ENCODE peak calls at places on chromosome 6, in ten cellular contexts. H is cardiac muscle cell, Z is activated B cell treated with CpG ODN at 0.5 μM for 24 hours, Q is RWPE1, X is Calu3, J is GM10248, Y is hepatocyte, K is brain microvascular endothelial cell, P is cardiac fibroblast, G is omental fat pad. A is an unnamed sample.

GRCh38 chr6:110876170-110876773 is 1.7 kb downstream of the AMD1 start:
- DNase-seq in J (peak), G (peak), Q (peak), H (peak), K (peak), Y (peak), P (peak), Z (peak), X (peak), A (peak)

GRCh38 chr6:49284134-49284533 is 178.9 kb downstream of the MMUT start:
- DNase-seq in X (no peak), J (no peak), K (no peak), Z (no peak), G (no peak), H (no peak), P (no peak), Y (no peak), Q (no peak), A (no peak)

GRCh38 chr6:10194816-10195639 is 219.8 kb downstream of the TFAP2A start:
- DNase-seq in Z (no peak), G (no peak), J (no peak), Y (no peak), H (no peak), K (no peak), P (no peak), Q (peak), X (no peak), A (no peak)

GRCh38 chr6:19663479-19663878 is 173.7 kb upstream of the ID4 start:
- DNase-seq in G (no peak), H (no peak), X (no peak), Q (no peak), K (no peak), J (no peak), P (no peak), Y (no peak), Z (no peak), A (no peak)

GRCh38 chr6:26275663-26276062 is 89.3 kb upstream of the BTN3A2 start:
- DNase-seq in Z (no peak), Q (no peak), P (no peak), J (no peak), Y (no peak), H (no peak), G (no peak), X (no peak), K (no peak), A (no peak)

GRCh38 chr6:5745081-5745480 is 261.6 kb downstream of the NRN1 start:
- DNase-seq in G (no peak), Z (no peak), Q (no peak), J (no peak), X (no peak), H (no peak), P (no peak), K (no peak), Y (no peak), A (no peak)

GRCh38 chr6:73180718-73181619 is 44.3 kb downstream of the KHDC1L start:
- DNase-seq in X (peak), Z (no peak), Y (peak), K (peak), J (peak), G (no peak), P (peak), Q (peak), H (peak), A (no peak)

GRCh38 chr6:134287863-134288537 is 29.9 kb downstream of the SGK1 start:
- DNase-seq in Q (no peak), X (no peak), Y (no peak), Z (no peak), H (no peak), G (no peak), P (peak), J (no peak), K (peak), A (no peak)

GRCh38 chr6:142617158-142617557 is 315.4 kb downstream of the ADGRG6 start:
- DNase-seq in Q (no peak), Z (no peak), J (no peak), H (no peak), P (no peak), Y (no peak), X (no peak), G (no peak), K (no peak), A (no peak)

GRCh38 chr6:3291987-3292386 is 33.2 kb downstream of the PSMG4 start:
- DNase-seq in J (no peak), P (peak), G (no peak), Z (no peak), X (no peak), H (no peak), Y (no peak), K (no peak), Q (no peak), A (no peak)

GRCh38 chr6:170097505-170098427 is 193.1 kb downstream of the DLL1 start:
- DNase-seq in Y (no peak), K (no peak), J (no peak), X (no peak), G (no peak), Q (no peak), Z (peak), H (no peak), P (no peak), A (peak)

GRCh38 chr6:2384518-2384917 is 139.1 kb upstream of the GMDS start:
- DNase-seq in P (no peak), K (no peak), G (no peak), H (no peak), J (no peak), X (no peak), Y (no peak), Q (no peak), Z (no peak), A (no peak)

GRCh38 chr6:107290491-107290890 is 168.9 kb downstream of the PDSS2 start:
- DNase-seq in Z (no peak), J (no peak), X (peak), G (no peak), Q (no peak), P (no peak), Y (no peak), K (no peak), H (no peak), A (no peak)

GRCh38 chr6:13764996-13765395 is 49.4 kb downstream of the MCUR1 start:
- DNase-seq in G (no peak), J (no peak), Q (no peak), K (no peak), Y (no peak), Z (no peak), H (no peak), P (no peak), X (no peak), A (no peak)

GRCh38 chr6:13766201-13766634 is 48.1 kb downstream of the MCUR1 start:
- DNase-seq in Y (peak), J (no peak), P (peak), Q (peak), H (no peak), Z (no peak), G (no peak), K (peak), X (no peak), A (no peak)

GRCh38 chr6:13765570-13765969 is 48.8 kb downstream of the MCUR1 start:
- DNase-seq in Z (no peak), G (no peak), K (no peak), Q (no peak), P (peak), H (no peak), Y (no peak), X (no peak), J (no peak), A (no peak)

GRCh38 chr6:13769034-13769654 is 45.2 kb downstream of the MCUR1 start:
- DNase-seq in K (no peak), Y (no peak), X (no peak), G (no peak), H (no peak), Z (no peak), Q (no peak), P (no peak), J (no peak), A (no peak)

DNA sequence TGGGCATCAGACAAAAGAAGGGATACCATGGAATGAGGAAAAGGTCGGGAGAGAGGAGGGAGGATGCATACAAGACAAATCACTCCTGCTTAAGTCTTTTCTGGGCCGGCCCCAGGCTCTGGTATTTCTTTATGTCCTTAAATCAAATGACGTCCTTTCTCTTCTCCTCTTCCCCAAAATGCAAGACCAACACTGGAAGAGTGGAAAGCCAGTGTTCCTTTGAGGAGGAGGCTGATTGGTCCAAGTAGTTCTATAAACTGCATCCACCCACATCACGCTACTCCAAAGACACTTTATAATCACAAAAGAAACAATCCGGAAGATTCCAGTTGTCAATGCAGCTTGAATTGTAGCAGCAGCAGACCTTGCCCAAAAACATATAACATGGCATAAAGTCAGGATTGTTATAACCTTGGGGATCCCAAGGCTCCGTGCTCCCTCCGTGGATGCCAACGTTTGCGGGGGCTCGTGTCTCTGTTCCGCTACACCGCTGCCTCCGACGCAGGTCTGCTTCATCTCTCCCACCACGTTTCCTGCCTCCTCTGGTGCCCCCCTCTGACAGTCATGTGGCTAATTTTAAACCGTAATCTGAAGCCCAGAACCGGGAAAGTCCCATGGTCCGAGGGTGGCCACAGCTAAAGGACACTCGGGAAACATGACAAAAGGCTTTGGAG is 47.1 kb downstream of the MCUR1 start:
- DNase-seq in Q (no peak), H (peak), K (peak), G (peak), Y (peak), P (peak), J (no peak), Z (no peak), X (no peak), A (no peak)
- TF ChIP-seq CTCF in Q (no peak), H (peak), K (peak), G (no peak), Y (no peak), P (no peak), J (peak), Z (no peak), X (no peak), A (no peak)

GRCh38 chr6:129730477-129731165 is 20.6 kb upstream of the ARHGAP18 start:
- DNase-seq in J (peak), P (peak), H (no peak), G (no peak), K (no peak), Z (no peak), X (peak), Y (peak), Q (peak), A (no peak)
- TF ChIP-seq CTCF in J (peak), P (peak), H (peak), G (no peak), K (peak), Z (peak), X (peak), Y (peak), Q (peak), A (peak)

DNA sequence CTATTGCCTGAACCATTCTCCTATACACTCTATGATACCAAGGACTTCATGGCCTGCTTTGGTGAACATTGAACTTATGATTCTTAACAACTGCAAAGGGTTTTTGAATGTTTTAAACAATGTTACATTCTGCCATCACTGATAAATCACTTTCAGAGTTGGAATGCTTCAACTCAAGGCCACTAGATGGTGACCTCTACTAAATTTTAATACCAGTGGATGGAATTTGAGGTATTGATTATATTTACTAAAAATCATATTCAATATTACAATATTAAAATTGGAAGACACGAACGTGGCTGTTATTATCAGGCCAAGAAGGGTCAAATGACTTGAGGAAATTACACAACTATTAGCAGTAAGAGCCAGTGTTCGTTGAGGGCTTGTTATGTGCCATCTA is 18.6 kb downstream of the MYCT1 start:
- DNase-seq in G (no peak), X (no peak), K (no peak), Y (no peak), Q (no peak), J (no peak), Z (no peak), P (peak), H (no peak), A (no peak)
- TF ChIP-seq CTCF in G (no peak), X (no peak), K (no peak), Y (no peak), Q (no peak), J (no peak), Z (no peak), P (peak), H (no peak), A (peak)

DNA sequence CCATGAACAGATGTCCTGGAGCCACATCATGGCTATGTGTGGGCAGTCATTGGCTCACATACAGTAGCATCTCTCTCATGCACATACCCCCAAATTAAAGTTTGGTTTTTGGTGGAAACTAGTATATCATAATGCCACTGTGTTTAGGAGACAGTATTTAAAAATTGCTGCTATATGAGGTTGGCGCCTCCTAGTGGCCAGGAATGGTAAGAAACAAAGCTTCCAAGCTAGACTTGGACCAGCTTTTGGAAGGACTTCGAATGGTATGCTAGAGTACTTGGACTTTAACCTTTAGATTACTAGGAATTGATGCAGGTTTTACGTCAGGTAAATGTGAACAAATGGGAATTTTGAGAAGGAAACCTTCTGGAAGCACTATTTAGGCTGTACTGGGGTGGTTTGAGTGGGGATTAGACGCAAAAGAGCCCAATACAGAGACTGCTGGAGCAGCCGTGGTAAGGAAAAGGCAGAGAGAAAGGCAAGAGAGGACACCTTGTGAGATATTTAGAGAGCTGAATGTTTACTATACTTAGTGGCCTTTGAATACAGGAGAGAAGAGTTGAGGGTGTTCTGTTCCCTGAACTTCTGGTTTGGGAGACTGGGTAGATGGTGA is 23.8 kb downstream of the PRSS35 start:
- DNase-seq in J (peak), P (peak), H (peak), Y (peak), Z (no peak), K (peak), Q (no peak), X (peak), G (peak), A (no peak)
- TF ChIP-seq CTCF in J (peak), P (peak), H (peak), Y (peak), Z (no peak), K (peak), Q (peak), X (peak), G (no peak), A (peak)

GRCh38 chr6:149194815-149195558 is 122.5 kb upstream of the TAB2 start:
- DNase-seq in Y (no peak), X (no peak), J (no peak), P (no peak), Q (no peak), K (no peak), Z (no peak), G (no peak), H (peak), A (no peak)

GRCh38 chr6:149196091-149196490 is 121.4 kb upstream of the TAB2 start:
- DNase-seq in J (no peak), H (peak), K (no peak), P (no peak), G (no peak), Z (no peak), Q (no peak), X (no peak), Y (no peak), A (no peak)

GRCh38 chr6:149185799-149186357 is 131.6 kb upstream of the TAB2 start:
- DNase-seq in Y (no peak), Z (no peak), X (no peak), P (no peak), J (no peak), H (no peak), K (no peak), Q (no peak), G (no peak), A (no peak)

GRCh38 chr6:149186873-149187272 is 130.6 kb upstream of the TAB2 start:
- DNase-seq in J (no peak), X (no peak), K (no peak), G (no peak), P (no peak), Z (no peak), Q (no peak), H (no peak), Y (no peak), A (no peak)

DNA sequence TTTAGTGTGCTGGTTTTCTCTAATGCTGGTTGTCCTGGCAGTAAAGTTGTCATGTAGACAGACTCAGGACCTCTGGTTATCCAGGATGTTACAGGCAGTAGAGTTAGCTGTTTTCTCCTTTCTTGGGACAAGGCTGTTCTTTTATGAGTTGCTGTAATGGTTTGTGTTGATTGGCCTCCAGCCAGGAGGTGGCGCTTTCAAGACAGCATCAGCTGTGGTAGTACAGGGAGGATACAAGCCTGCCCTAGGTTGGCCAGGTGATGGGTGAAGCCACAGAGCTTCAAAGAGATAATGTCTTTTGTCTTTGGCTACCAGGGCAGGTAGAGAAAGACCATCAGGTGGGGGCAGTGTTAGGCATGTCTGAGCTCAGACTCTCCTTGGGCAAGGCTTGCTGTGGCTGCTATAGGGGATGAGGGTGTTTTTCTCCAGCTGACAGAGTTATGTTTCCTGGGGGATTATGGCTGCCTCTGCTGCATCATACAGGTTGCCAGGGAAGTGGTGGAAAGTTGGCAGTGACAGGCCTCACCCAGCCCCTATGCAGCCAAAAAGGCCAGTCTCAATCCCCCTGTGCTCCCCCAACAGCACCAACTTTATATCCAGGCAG is 127.2 kb upstream of the TAB2 start:
- DNase-seq in K (peak), G (no peak), Y (no peak), P (peak), H (no peak), J (no peak), Z (peak), Q (no peak), X (peak), A (no peak)
- TF ChIP-seq CTCF in K (peak), G (no peak), Y (peak), P (peak), H (no peak), J (no peak), Z (no peak), Q (no peak), X (no peak), A (no peak)

DNA sequence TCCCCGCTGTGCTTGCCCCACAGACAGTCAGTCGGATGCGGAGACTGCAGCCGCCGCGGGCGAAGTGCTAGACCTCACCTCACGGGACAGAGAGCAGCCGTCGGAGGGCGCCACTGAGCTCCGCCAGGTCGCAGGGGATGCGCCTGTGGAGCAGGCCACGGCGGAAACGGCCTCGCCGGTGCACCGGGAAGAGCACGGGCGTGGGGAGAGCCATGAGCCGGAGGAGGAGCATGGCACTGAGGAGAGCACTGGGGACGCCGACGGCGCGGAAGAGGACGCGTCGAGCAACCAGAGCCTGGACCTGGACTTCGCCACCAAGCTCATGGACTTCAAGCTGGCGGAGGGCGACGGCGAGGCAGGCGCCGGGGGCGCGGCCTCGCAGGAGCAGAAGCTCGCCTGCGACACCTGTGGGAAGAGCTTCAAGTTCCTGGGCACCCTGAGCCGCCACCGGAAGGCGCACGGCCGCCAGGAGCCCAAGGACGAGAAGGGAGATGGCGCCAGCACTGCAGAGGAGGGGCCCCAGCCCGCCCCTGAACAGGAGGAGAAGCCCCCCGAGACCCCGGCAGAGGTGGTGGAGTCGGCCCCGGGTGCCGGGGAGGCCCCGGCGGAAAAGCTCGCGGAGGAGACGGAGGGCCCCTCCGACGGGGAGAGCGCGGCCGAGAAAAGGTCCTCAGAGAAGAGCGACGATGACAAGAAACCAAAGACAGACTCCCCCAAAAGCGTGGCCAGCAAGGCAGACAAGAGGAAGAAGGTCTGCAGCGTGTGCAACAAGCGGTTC is 66.4 kb downstream of the SSR1 start:
- DNase-seq in Z (no peak), Y (no peak), Q (no peak), K (no peak), H (no peak), J (no peak), P (no peak), X (no peak), G (no peak), A (no peak)
- TF ChIP-seq CTCF in Z (no peak), Y (no peak), Q (no peak), K (peak), H (no peak), J (no peak), P (no peak), X (no peak), G (no peak), A (no peak)

DNA sequence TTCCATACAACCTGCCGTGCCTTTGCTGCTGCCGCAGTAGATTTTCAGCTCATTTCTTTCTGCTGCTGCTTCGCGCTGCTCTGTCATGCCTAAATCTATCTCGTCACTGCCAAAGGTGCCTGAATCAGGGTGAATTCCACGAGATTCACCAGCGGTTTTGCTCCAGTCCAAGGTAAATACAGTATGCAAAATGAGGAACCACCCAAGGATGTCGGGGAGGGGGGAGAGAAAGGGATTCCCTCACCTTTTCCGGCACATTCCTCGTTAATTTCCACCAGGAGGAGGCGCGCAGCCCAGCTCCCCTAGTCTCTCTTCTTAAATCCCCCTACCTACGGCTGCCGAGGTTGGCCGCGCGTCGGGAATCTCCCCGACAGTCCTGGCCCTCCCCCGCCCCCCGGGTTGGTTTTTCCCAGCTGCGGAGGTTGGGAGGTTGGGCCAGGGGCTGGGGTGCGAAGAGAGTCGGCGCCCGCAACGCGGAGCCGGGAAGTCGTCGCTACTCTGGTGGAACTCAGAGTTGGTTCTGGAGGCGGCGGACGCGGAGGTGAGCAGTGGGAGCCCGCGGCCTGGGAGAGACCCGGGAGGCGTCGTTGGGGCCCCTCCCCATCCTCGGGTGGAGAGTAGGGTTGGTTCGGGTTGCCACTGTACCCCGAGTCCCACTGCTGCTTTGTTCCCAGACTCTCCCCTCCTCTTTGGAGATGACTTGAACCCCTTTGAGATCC is at the start of gene TPBG:
- DNase-seq in X (peak), K (peak), Q (peak), H (peak), P (peak), Z (no peak), J (peak), G (no peak), Y (peak), A (peak)
- TF ChIP-seq CTCF in X (peak), K (peak), Q (peak), H (peak), P (peak), Z (no peak), J (no peak), G (no peak), Y (peak), A (peak)

A was measured in type B pancreatic cell.